ENCODE peak calls at places on chromosomes 7 and 10, in nine cellular contexts. O is IMR-90, G is prostate gland, T is Karpas-422, D is upper lobe of right lung, C is heart left ventricle, K is tibial artery, E is keratinocyte, N is left ventricle myocardium inferior. X is an unnamed sample.

GRCh38 chr7:87220734-87221215 is 1.2 kb upstream of the TMEM243 start:
- DNase-seq in T (no peak), E (no peak), O (no peak), C (no peak), N (no peak), G (peak), K (no peak), D (no peak), X (no peak)

GRCh38 chr10:43249962-43250624 is 16.8 kb downstream of the RASGEF1A start:
- DNase-seq in G (no peak), N (peak), T (no peak), C (peak), D (peak), O (no peak), K (peak), E (no peak), X (no peak)

GRCh38 chr7:46569117-46569433 is 648.0 kb upstream of the IGFBP3 start:
- DNase-seq in K (no peak), E (no peak), O (no peak), T (no peak), C (no peak), G (no peak), D (no peak), N (no peak), X (no peak)

GRCh38 chr10:30630571-30630970 is 1.0 kb upstream of the LYZL2 start:
- DNase-seq in D (no peak), N (no peak), O (peak), T (no peak), G (no peak), K (no peak), E (no peak), C (no peak), X (no peak)

GRCh38 chr7:55778631-55779030 is 83.9 kb downstream of the SEPTIN14 start:
- DNase-seq in D (no peak), G (no peak), T (no peak), E (no peak), K (no peak), C (no peak), O (no peak), N (no peak), X (no peak)

GRCh38 chr10:6602700-6603084 is 22.6 kb upstream of the PRKCQ start:
- DNase-seq in K (no peak), C (no peak), D (no peak), E (no peak), T (no peak), G (no peak), O (no peak), N (no peak), X (no peak)

GRCh38 chr7:94696981-94697670 is 41.2 kb upstream of the SGCE start:
- DNase-seq in N (no peak), E (peak), C (peak), T (no peak), G (no peak), D (no peak), O (peak), K (peak), X (peak)

GRCh38 chr10:3755440-3756359 is 29.3 kb downstream of the KLF6 start:
- DNase-seq in N (no peak), E (no peak), K (no peak), T (no peak), C (no peak), D (no peak), G (no peak), O (peak), X (no peak)

GRCh38 chr7:74119831-74120230 is 36.2 kb downstream of the LIMK1 start:
- DNase-seq in G (no peak), C (no peak), T (no peak), E (no peak), D (no peak), K (no peak), O (no peak), N (no peak), X (no peak)

GRCh38 chr7:143411976-143412708 is 3.5 kb upstream of the EPHA1 start:
- DNase-seq in N (no peak), K (no peak), G (no peak), C (no peak), O (no peak), E (no peak), T (no peak), D (no peak), X (no peak)

GRCh38 chr7:2388637-2388954 is 14.8 kb upstream of the CHST12 start:
- DNase-seq in O (no peak), C (no peak), E (no peak), D (no peak), G (no peak), K (no peak), T (no peak), N (no peak), X (no peak)

GRCh38 chr7:145082366-145083240 is 246.8 kb upstream of the TPK1 start:
- DNase-seq in N (no peak), C (no peak), O (no peak), G (no peak), T (no peak), D (no peak), E (no peak), K (no peak), X (no peak)

GRCh38 chr7:122143376-122143750 is 686 bp downstream of the AASS start:
- DNase-seq in N (peak), O (peak), G (peak), K (peak), T (no peak), E (no peak), D (no peak), C (peak), X (no peak)

DNA sequence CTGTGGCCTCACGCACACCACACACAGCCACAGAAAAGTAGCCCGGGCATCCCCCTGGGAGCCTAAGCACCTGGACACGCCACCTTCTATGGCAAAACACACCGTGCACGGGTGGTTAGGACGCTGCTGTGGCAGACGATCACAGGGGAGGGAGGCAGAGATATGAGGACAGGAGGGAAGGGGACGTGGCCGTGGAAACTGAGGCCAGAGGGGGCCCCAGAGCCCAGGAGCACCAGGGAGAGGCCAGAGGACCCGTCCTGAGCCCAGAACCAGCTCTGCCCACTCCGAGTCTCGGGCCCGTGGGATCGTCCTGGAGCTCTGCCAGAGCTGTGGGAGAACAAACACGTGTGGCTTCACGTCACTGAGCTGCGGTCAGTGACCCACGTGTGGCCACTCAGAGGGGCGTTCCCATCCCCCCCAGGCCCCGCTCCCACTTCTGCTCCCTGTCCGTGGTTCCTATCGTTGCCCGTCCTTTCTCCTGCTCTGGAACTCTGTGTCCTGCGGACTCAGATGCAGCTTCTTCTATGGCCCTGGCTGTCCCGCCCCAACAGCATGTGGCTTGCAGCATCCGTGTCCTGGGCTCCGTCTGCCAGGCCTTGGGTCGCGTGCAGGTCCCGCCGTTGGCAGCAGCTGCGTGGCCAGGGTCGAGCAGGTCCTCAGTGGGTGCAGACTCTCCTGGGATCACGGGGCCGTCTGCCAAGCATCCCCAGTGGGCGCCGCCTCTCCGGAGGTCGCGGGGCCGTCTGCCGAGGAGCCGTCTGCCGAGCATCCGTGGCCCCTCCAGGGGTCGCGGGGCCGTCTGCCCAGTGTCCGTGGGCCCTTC is 31.0 kb downstream of the GET4 start:
- DNase-seq in O (no peak), C (peak), N (no peak), T (peak), G (no peak), D (no peak), K (no peak), E (no peak), X (no peak)
- H3K27ac ChIP-seq in O (no peak), C (no peak), N (no peak), T (no peak), G (no peak), D (no peak), K (no peak), E (no peak), X (no peak)

GRCh38 chr7:101614098-101614938 is 14.8 kb downstream of the MYL10 start:
- DNase-seq in N (no peak), T (no peak), D (no peak), E (no peak), O (no peak), C (peak), K (peak), G (no peak), X (no peak)
- H3K27ac ChIP-seq in N (no peak), T (no peak), D (no peak), E (no peak), O (no peak), C (no peak), K (peak), G (no peak), X (no peak)

GRCh38 chr10:17217661-17218306 is 10.3 kb upstream of the VIM start:
- DNase-seq in E (no peak), G (no peak), K (no peak), N (no peak), D (no peak), T (no peak), C (no peak), O (peak), X (no peak)
- H3K27ac ChIP-seq in E (peak), G (no peak), K (peak), N (no peak), D (peak), T (no peak), C (no peak), O (peak), X (no peak)

DNA sequence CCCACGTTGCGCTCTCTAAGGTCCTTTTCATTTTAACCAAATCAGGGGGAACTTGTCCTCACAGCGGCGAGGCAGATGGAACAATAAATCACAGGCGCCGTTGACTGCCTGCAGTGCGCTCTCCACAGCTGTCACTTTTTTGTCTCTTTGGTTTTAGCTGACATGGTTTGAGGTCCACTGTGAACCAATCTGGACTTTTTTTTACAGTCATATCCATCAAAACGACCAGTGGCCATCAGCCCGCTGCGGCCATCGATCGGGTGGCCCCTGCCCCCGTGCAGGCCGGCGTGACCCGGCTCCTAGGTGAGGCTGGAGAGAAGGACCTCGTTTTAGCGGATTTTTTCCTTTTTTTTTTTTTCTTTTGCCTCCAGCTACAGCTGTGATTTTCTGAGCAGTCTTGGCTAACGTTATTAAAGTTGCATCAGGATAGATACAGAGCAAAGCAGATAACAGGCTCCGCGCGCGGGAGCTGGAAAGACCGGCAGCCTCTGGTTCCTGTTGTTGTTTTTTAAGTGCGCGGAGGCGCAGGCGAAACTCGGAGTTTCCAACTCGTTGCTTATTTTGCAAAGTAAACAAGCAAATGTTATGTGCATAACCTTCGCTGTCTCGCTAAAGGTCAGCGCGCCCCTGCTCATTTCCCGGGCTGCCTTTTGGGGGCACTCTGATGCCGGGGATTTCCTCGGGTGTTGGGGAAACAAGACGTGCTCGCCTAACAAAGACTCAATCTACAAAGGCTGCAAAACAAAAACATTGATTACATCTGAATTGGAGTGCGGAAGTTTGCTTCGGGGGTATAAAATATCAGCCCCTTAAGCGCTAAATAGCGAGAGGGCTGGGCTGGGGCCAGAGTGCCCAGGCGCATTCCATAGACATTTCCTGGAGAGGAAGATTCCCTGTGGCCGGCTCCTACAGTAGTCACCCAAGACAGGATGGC is 414.9 kb upstream of the MKI67 start:
- DNase-seq in C (peak), G (peak), N (peak), E (no peak), T (no peak), K (no peak), O (no peak), D (no peak), X (no peak)
- H3K27ac ChIP-seq in C (no peak), G (no peak), N (peak), E (no peak), T (no peak), K (no peak), O (no peak), D (no peak), X (no peak)

GRCh38 chr7:97973206-97973658 is 16.8 kb downstream of the OCM2 start:
- DNase-seq in C (no peak), E (no peak), N (no peak), K (no peak), T (no peak), O (no peak), G (no peak), D (no peak), X (no peak)

GRCh38 chr7:97971990-97972943 is 17.7 kb downstream of the OCM2 start:
- DNase-seq in O (peak), N (peak), K (peak), G (peak), C (peak), E (no peak), T (peak), D (peak), X (peak)

GRCh38 chr7:97971120-97971989 is 18.6 kb downstream of the OCM2 start:
- DNase-seq in D (no peak), E (no peak), N (no peak), G (no peak), C (no peak), K (no peak), T (peak), O (peak), X (no peak)
- H3K27ac ChIP-seq in D (peak), E (peak), N (peak), G (peak), C (peak), K (peak), T (peak), O (peak), X (peak)

GRCh38 chr10:82194419-82194818 is 319.4 kb downstream of the NRG3 start:
- DNase-seq in C (no peak), T (no peak), N (no peak), E (no peak), G (no peak), O (no peak), D (no peak), K (no peak), X (no peak)

GRCh38 chr10:82190432-82191260 is 315.7 kb downstream of the NRG3 start:
- DNase-seq in E (no peak), T (no peak), D (no peak), C (no peak), N (no peak), K (no peak), O (no peak), G (no peak), X (peak)

GRCh38 chr10:82191653-82192052 is 316.7 kb downstream of the NRG3 start:
- DNase-seq in O (no peak), G (no peak), N (no peak), C (no peak), K (no peak), D (no peak), T (no peak), E (no peak), X (no peak)

GRCh38 chr10:82192665-82193064 is 317.7 kb downstream of the NRG3 start:
- DNase-seq in O (no peak), K (no peak), E (no peak), T (no peak), G (no peak), C (no peak), N (no peak), D (no peak), X (no peak)
- H3K27ac ChIP-seq in O (no peak), K (no peak), E (no peak), T (no peak), G (no peak), C (no peak), N (no peak), D (no peak), X (no peak)

GRCh38 chr7:29249383-29249750 is 54.8 kb downstream of the CHN2 start:
- DNase-seq in D (no peak), E (no peak), N (no peak), G (no peak), T (no peak), C (no peak), O (no peak), K (no peak), X (no peak)

GRCh38 chr7:29247232-29247961 is 52.8 kb downstream of the CHN2 start:
- DNase-seq in D (no peak), G (no peak), K (no peak), C (no peak), T (no peak), O (no peak), E (no peak), N (no peak), X (no peak)

GRCh38 chr7:29249860-29250259 is 55.3 kb downstream of the CHN2 start:
- DNase-seq in C (no peak), O (no peak), G (no peak), T (no peak), E (no peak), K (no peak), D (no peak), N (no peak), X (no peak)

GRCh38 chr7:29247962-29248236 is 53.3 kb downstream of the CHN2 start:
- DNase-seq in T (no peak), K (no peak), C (no peak), E (no peak), N (no peak), G (no peak), O (no peak), D (no peak), X (no peak)

GRCh38 chr7:29248713-29249382 is 54.3 kb downstream of the CHN2 start:
- DNase-seq in D (no peak), N (no peak), K (no peak), C (no peak), O (no peak), E (no peak), G (no peak), T (no peak), X (no peak)
- H3K27ac ChIP-seq in D (no peak), N (peak), K (no peak), C (no peak), O (no peak), E (no peak), G (no peak), T (no peak), X (no peak)

GRCh38 chr10:24307696-24308476 is 98.9 kb downstream of the KIAA1217 start:
- DNase-seq in E (no peak), O (no peak), G (no peak), T (no peak), D (no peak), C (peak), N (peak), K (no peak), X (no peak)

GRCh38 chr10:24306507-24306875 is 97.6 kb downstream of the KIAA1217 start:
- DNase-seq in T (no peak), O (no peak), K (no peak), D (no peak), G (no peak), N (no peak), C (no peak), E (no peak), X (no peak)

GRCh38 chr10:24305551-24306506 is 96.9 kb downstream of the KIAA1217 start:
- DNase-seq in K (no peak), C (no peak), O (peak), G (no peak), T (no peak), E (no peak), N (no peak), D (no peak), X (no peak)

GRCh38 chr10:24310104-24310503 is 101.2 kb downstream of the KIAA1217 start:
- DNase-seq in C (no peak), G (no peak), K (no peak), N (no peak), O (no peak), D (no peak), T (no peak), E (no peak), X (no peak)

GRCh38 chr10:24307173-24307572 is 98.2 kb downstream of the KIAA1217 start:
- DNase-seq in T (no peak), N (no peak), E (no peak), O (no peak), C (no peak), K (no peak), D (no peak), G (no peak), X (no peak)
- H3K27ac ChIP-seq in T (no peak), N (peak), E (no peak), O (no peak), C (peak), K (no peak), D (no peak), G (no peak), X (no peak)

GRCh38 chr10:74199315-74199714 is 48.3 kb downstream of the ADK start:
- DNase-seq in T (no peak), D (no peak), C (no peak), O (no peak), K (no peak), G (no peak), E (no peak), N (no peak), X (no peak)
- H3K27ac ChIP-seq in T (no peak), D (no peak), C (no peak), O (no peak), K (no peak), G (no peak), E (no peak), N (no peak), X (no peak)

DNA sequence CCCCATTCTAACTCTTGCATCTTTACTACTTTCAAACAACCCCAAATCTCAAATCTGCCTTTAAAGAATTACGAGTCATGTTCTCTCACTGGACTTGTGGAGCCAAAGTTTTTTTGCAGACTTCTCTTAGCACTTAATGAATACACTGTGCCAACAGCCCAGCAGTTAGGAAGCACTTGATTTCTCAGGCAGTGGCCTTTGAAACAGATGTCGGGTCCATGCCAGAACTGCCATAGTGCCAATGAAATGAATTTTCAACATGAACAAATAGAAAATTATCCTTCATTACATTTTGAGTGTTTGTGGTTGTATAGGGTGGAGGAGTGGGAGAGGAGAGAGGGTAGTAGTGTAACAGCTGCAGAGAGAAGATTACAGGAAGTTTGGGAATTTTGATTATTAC is 5.9 kb downstream of the BORCS7 start:
- DNase-seq in K (no peak), N (no peak), C (no peak), D (no peak), G (no peak), T (no peak), E (no peak), O (no peak), X (no peak)
- H3K27ac ChIP-seq in K (no peak), N (peak), C (no peak), D (no peak), G (no peak), T (no peak), E (no peak), O (no peak), X (no peak)